ENCODE peak calls at places on chromosome 1, in ten cellular contexts. I, J, H, Y, X, V, U, M, P and W are unnamed samples.

GRCh38 chr1:89790592-89790991 is 30.2 kb upstream of the LRRC8D start:
- DNase-seq in I (no peak), J (no peak), H (no peak), Y (no peak), X (no peak), V (no peak), U (no peak), M (no peak), P (no peak), W (no peak)

GRCh38 chr1:109634771-109635750 is 15.4 kb downstream of the AMPD2 start:
- DNase-seq in I (no peak), J (no peak), H (no peak), Y (no peak), X (no peak), V (no peak), U (peak; percentile 25), M (no peak), P (no peak), W (no peak)

GRCh38 chr1:203117611-203118575 is 9.6 kb upstream of the ADORA1 start:
- DNase-seq in I (no peak), J (peak; percentile 68), H (no peak), Y (no peak), X (no peak), V (peak; percentile 72), U (peak; percentile 70), M (no peak), P (peak; percentile 28), W (peak; percentile 73)

GRCh38 chr1:156616463-156616862 is 2.8 kb upstream of the HAPLN2 start:
- DNase-seq in I (no peak), J (peak; percentile 55), H (no peak), Y (no peak), X (peak; percentile 38), V (peak; percentile 84), U (no peak), M (no peak), P (no peak), W (peak; percentile 37)

GRCh38 chr1:61591316-61591715 is 133.6 kb downstream of the TM2D1 start:
- DNase-seq in I (no peak), J (no peak), H (no peak), Y (no peak), X (no peak), V (no peak), U (no peak), M (no peak), P (no peak), W (no peak)

GRCh38 chr1:209870151-209870831 is 42.5 kb downstream of the UTP25 start:
- DNase-seq in I (no peak), J (no peak), H (no peak), Y (no peak), X (no peak), V (no peak), U (no peak), M (no peak), P (no peak), W (peak; percentile 16)

GRCh38 chr1:197399691-197400521 is 131.9 kb downstream of the CRB1 start:
- DNase-seq in I (peak; percentile 7), J (peak; percentile 64), H (no peak), Y (no peak), X (peak; percentile 70), V (no peak), U (peak; percentile 61), M (no peak), P (no peak), W (peak; percentile 75)

GRCh38 chr1:192088496-192088895 is 69.8 kb upstream of the RGS18 start:
- DNase-seq in I (no peak), J (no peak), H (no peak), Y (no peak), X (no peak), V (no peak), U (no peak), M (no peak), P (no peak), W (no peak)

GRCh38 chr1:183812686-183813569 is 8.0 kb downstream of the RGL1 start:
- DNase-seq in I (no peak), J (peak; percentile 57), H (no peak), Y (no peak), X (no peak), V (no peak), U (peak; percentile 41), M (no peak), P (no peak), W (peak; percentile 48)

GRCh38 chr1:96281491-96281890 is 440.1 kb upstream of the PTBP2 start:
- DNase-seq in I (no peak), J (no peak), H (no peak), Y (no peak), X (no peak), V (no peak), U (no peak), M (no peak), P (no peak), W (no peak)

GRCh38 chr1:47522890-47523811 is 85.3 kb downstream of the FOXD2 start:
- DNase-seq in I (no peak), J (no peak), H (no peak), Y (no peak), X (no peak), V (no peak), U (no peak), M (no peak), P (no peak), W (no peak)